ENCODE peak calls at places on chromosomes 2 and 18, in four cellular contexts. S, V, J and Q are unnamed samples. For H3K9me3 and H3K4me1, the result is how much of the 10 kb centered on the place peaks cover.

GRCh38 chr2:189363559-189363958 is 77.7 kb upstream of the WDR75 start:
- DNase-seq in S (no peak), V (no peak), J (no peak), Q (no peak)

GRCh38 chr2:6163932-6164331 is 471.7 kb downstream of the SOX11 start:
- DNase-seq in S (no peak), V (no peak), J (no peak), Q (no peak)

GRCh38 chr18:67133669-67134068 is 382.9 kb downstream of the DSEL start:
- DNase-seq in S (no peak), V (no peak), J (no peak), Q (no peak)

GRCh38 chr2:235116885-235117492 is 165.2 kb downstream of the SH3BP4 start:
- DNase-seq in S (no peak), V (no peak), J (peak), Q (peak)

GRCh38 chr2:236872971-236873370 is 212.7 kb upstream of the COPS8 start:
- DNase-seq in S (no peak), V (no peak), J (no peak), Q (no peak)

GRCh38 chr2:200756618-200757321 is 54.9 kb upstream of the BZW1 start:
- DNase-seq in S (no peak), V (no peak), J (no peak), Q (no peak)

GRCh38 chr18:80132196-80132812 is 23.2 kb downstream of the ADNP2 start:
- DNase-seq in S (no peak), V (no peak), J (no peak), Q (no peak)

GRCh38 chr2:128409326-128410034 is 90.8 kb upstream of the HS6ST1 start:
- DNase-seq in S (no peak), V (no peak), J (no peak), Q (no peak)

GRCh38 chr2:76512421-76512820 is 801.7 kb upstream of the GCFC2 start:
- DNase-seq in S (no peak), V (no peak), J (no peak), Q (no peak)

GRCh38 chr2:67777836-67778429 is 284.9 kb downstream of the C1D start:
- DNase-seq in S (no peak), V (no peak), J (no peak), Q (no peak)

GRCh38 chr2:174059875-174060226 is 94.7 kb upstream of the SP3 start:
- DNase-seq in S (no peak), V (no peak), J (no peak), Q (no peak)

GRCh38 chr2:118855451-118856279 is 8.2 kb upstream of the EN1 start:
- DNase-seq in S (peak), V (peak), J (peak), Q (peak)

GRCh38 chr2:63192889-63193778 is 142.5 kb downstream of the OTX1 start:
- DNase-seq in S (no peak), V (no peak), J (no peak), Q (no peak)

GRCh38 chr18:2451556-2451955 is 119.7 kb downstream of the METTL4 start:
- DNase-seq in S (no peak), V (no peak), J (no peak), Q (no peak)

GRCh38 chr2:134336352-134336751 is 82.5 kb downstream of the MGAT5 start:
- DNase-seq in S (no peak), V (no peak), J (no peak), Q (no peak)

GRCh38 chr2:25323042-25323514 is 18.6 kb downstream of the DNMT3A start:
- DNase-seq in S (no peak), V (no peak), J (peak), Q (peak)

GRCh38 chr2:203689424-203690109 is 16.9 kb upstream of the CD28 start:
- DNase-seq in S (no peak), V (no peak), J (no peak), Q (no peak)

GRCh38 chr2:43251171-43251731 is 24.8 kb upstream of the ZFP36L2 start:
- DNase-seq in S (no peak), V (no peak), J (no peak), Q (no peak)

GRCh38 chr2:179655627-179656026 is 205.8 kb downstream of the ZNF385B start:
- DNase-seq in S (no peak), V (no peak), J (no peak), Q (no peak)

GRCh38 chr2:181188605-181189004 is 208.2 kb downstream of the UBE2E3 start:
- DNase-seq in S (no peak), V (no peak), J (no peak), Q (no peak)

GRCh38 chr18:35861367-35862114 is 110.9 kb upstream of the RMP24 start:
- DNase-seq in S (no peak), V (no peak), J (no peak), Q (no peak)

GRCh38 chr18:67241292-67241691 is 275.2 kb downstream of the DSEL start:
- DNase-seq in S (no peak), V (no peak), J (no peak), Q (no peak)

GRCh38 chr18:5388896-5389295 is 93.4 kb upstream of the ZBTB14 start:
- DNase-seq in S (no peak), V (no peak), J (no peak), Q (no peak)

GRCh38 chr2:62774555-62775366 is 69.2 kb downstream of the EHBP1 start:
- DNase-seq in S (no peak), V (no peak), J (peak), Q (peak)

GRCh38 chr2:128799284-128799552 is 480.6 kb upstream of the HS6ST1 start:
- DNase-seq in S (no peak), V (no peak), J (no peak), Q (no peak)

GRCh38 chr2:104923665-104924064 is 69.8 kb downstream of the POU3F3 start:
- DNase-seq in S (no peak), V (no peak), J (no peak), Q (no peak)
- H3K9me3 ChIP-seq in S (under half), V (under half), J (under half), Q (under half)

GRCh38 chr2:20593072-20594034 is 57.5 kb downstream of the HS1BP3 start:
- DNase-seq in S (peak), V (peak), J (no peak), Q (no peak)
- H3K27ac ChIP-seq in S (peak), V (peak), J (no peak), Q (no peak)

GRCh38 chr18:12314586-12315305 is 6.7 kb downstream of the TUBB6 start:
- DNase-seq in S (no peak), V (no peak), J (no peak), Q (no peak)

GRCh38 chr18:12313530-12314245 is 5.6 kb downstream of the TUBB6 start:
- DNase-seq in S (no peak), V (no peak), J (no peak), Q (no peak)

GRCh38 chr18:12317664-12318333 is 9.8 kb downstream of the TUBB6 start:
- DNase-seq in S (no peak), V (no peak), J (no peak), Q (no peak)

GRCh38 chr18:12315911-12316310 is 7.9 kb downstream of the TUBB6 start:
- DNase-seq in S (no peak), V (no peak), J (no peak), Q (no peak)

DNA sequence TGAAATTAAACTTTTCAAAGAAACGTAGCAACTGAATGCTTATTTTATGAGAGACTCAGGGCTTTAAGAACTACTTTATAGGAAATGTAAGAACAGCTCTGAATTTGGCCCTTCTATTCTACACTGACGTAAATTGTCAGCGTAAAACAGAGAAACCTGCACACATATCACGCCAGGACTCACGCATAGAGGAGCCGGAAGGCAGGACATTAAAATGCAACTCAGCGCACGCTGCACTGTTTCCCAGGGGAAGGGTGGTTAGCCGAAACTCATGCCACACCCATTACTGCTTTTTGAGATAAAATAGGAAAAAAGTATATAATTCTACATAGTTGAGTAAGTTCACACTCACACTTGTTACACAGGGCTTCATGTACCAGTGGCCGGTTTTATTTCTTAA is 7.4 kb downstream of the TUBB6 start:
- DNase-seq in S (no peak), V (no peak), J (no peak), Q (no peak)
- H3K4me1 ChIP-seq in S (under half), V (under half), J (under half), Q (under half)

GRCh38 chr2:31379102-31379501 is 35.4 kb downstream of the XDH start:
- DNase-seq in S (no peak), V (no peak), J (no peak), Q (no peak)
- H3K9me3 ChIP-seq in S (under half), V (under half), J (under half), Q (under half)

DNA sequence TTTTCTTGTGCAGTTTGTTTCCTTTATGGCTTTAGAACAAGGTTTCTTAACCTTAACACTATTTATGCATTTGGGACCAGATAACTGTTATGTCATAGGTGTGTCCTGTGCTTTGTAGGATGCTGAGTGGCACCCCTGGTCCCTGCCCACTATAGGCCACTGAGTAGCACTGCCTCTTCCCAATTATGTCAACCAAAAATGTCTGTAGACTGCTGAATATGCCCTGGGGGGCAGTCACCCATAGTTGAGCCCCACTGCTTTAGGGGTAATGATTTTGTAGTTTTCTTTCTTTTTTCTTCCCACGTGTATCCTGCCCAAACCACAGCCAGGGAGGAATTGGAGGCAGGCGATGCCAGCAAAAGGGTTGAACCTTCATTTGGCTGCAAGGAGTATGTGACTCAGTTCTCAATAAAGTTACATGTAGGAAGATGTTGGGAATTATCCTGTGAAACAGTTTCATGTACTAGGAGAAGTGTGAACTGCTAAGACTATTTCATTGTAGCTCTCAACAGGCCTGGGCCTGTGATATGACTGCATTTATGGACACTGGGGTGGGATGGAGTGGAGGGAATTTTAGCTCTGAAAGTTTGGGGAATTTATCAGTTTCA is 65.7 kb downstream of the FMNL2 start:
- DNase-seq in S (no peak), V (no peak), J (no peak), Q (no peak)
- H3K27ac ChIP-seq in S (no peak), V (peak), J (no peak), Q (no peak)

GRCh38 chr2:2326653-2327052 is 4.4 kb downstream of the MYT1L start:
- DNase-seq in S (no peak), V (no peak), J (no peak), Q (no peak)

GRCh38 chr2:2331905-2332280 is 818 bp upstream of the MYT1L start:
- DNase-seq in S (no peak), V (no peak), J (peak), Q (no peak)

GRCh38 chr2:2325538-2325937 is 5.5 kb downstream of the MYT1L start:
- DNase-seq in S (no peak), V (no peak), J (peak), Q (no peak)

GRCh38 chr2:2326053-2326452 is 5.0 kb downstream of the MYT1L start:
- DNase-seq in S (no peak), V (no peak), J (no peak), Q (no peak)

GRCh38 chr2:2328847-2329246 is 2.2 kb downstream of the MYT1L start:
- DNase-seq in S (no peak), V (no peak), J (peak), Q (no peak)
- H3K4me1 ChIP-seq in S (under half), V (under half), J (under half), Q (under half)